ENCODE peak calls at places on chromosomes 7 and 10, in seven cellular contexts. H, O, Q, T, S, N and P are unnamed samples.

GRCh38 chr10:73848821-73849489 is 25.4 kb downstream of the CAMK2G start:
- DNase-seq in O (peak; percentile 49), N (peak; percentile 66), S (peak; percentile 87), H (peak; percentile 85), Q (peak; percentile 47), T (peak; percentile 96), P (peak; percentile 86)

GRCh38 chr7:134696261-134696660 is 49.6 kb downstream of the BPGM start:
- DNase-seq in N (no peak), T (no peak), H (no peak), O (no peak), Q (no peak), S (no peak), P (no peak)

GRCh38 chr7:98701372-98701771 is 84.3 kb downstream of the NPTX2 start:
- DNase-seq in Q (no peak), N (no peak), O (no peak), H (no peak), T (no peak), S (no peak), P (no peak)

GRCh38 chr7:24601600-24601999 is 28.3 kb downstream of the PALS2 start:
- DNase-seq in O (no peak), N (no peak), Q (no peak), T (no peak), H (no peak), S (no peak), P (no peak)

GRCh38 chr10:66167816-66168215 is 758.0 kb upstream of the LRRTM3 start:
- DNase-seq in S (no peak), Q (no peak), N (no peak), T (no peak), O (no peak), H (no peak), P (no peak)

GRCh38 chr7:116218747-116219146 is 8.4 kb downstream of the TES start:
- DNase-seq in S (no peak), T (no peak), N (no peak), H (no peak), O (no peak), Q (no peak), P (no peak)

GRCh38 chr7:93811198-93811597 is 79.4 kb downstream of the TFPI2 start:
- DNase-seq in T (no peak), S (no peak), H (no peak), Q (no peak), O (no peak), N (no peak), P (no peak)

GRCh38 chr7:47786557-47787248 is 161.6 kb downstream of the PKD1L1 start:
- DNase-seq in T (peak; percentile 55), N (peak; percentile 100), O (peak; percentile 96), Q (peak; percentile 91), H (peak; percentile 20), S (peak; percentile 80), P (peak; percentile 62)

GRCh38 chr7:110775046-110775445 is 315.9 kb upstream of the LRRN3 start:
- DNase-seq in T (no peak), N (no peak), H (no peak), O (peak; percentile 15), S (no peak), Q (no peak), P (no peak)

GRCh38 chr10:77804371-77804770 is 122.2 kb downstream of the DLG5 start:
- DNase-seq in T (no peak), N (no peak), S (no peak), H (no peak), Q (no peak), O (no peak), P (no peak)

GRCh38 chr7:158802535-158803199 is 26.6 kb downstream of the ESYT2 start:
- DNase-seq in S (no peak), H (no peak), Q (no peak), O (no peak), N (peak; percentile 99), T (no peak), P (no peak)

GRCh38 chr7:31783221-31783620 is 96.2 kb downstream of the PPP1R17 start:
- DNase-seq in Q (no peak), S (no peak), N (no peak), O (no peak), H (no peak), T (no peak), P (no peak)

GRCh38 chr7:121755818-121756501 is 117.0 kb upstream of the PTPRZ1 start:
- DNase-seq in Q (no peak), T (no peak), N (no peak), S (no peak), H (no peak), O (no peak), P (no peak)

GRCh38 chr7:157633465-157634185 is 296.8 kb downstream of the DNAJB6 start:
- DNase-seq in Q (no peak), T (no peak), O (no peak), S (no peak), H (no peak), N (no peak), P (no peak)

GRCh38 chr7:107043916-107044346 is 574 bp upstream of the PRKAR2B start:
- DNase-seq in N (no peak), Q (no peak), O (no peak), H (no peak), S (no peak), T (no peak), P (no peak)

GRCh38 chr10:70832852-70833542 is 17.2 kb downstream of the SGPL1 start:
- DNase-seq in H (no peak), N (peak; percentile 84), O (peak; percentile 55), S (no peak), T (no peak), Q (no peak), P (no peak)

GRCh38 chr7:151247611-151248176 is 800 bp downstream of the SMARCD3 start:
- DNase-seq in N (no peak), O (no peak), H (no peak), S (no peak), Q (no peak), T (no peak), P (peak; percentile 70)
- H3K4me3 ChIP-seq in N (peak overlapping the region; percentile 60), O (peak overlapping the region; percentile 73), H (peak overlapping the region; percentile 84), S (peak overlapping the region; percentile 51), Q (peak overlapping the region; percentile 70), T (peak overlapping the region; percentile 70), P (peak overlapping the region; percentile 88)

GRCh38 chr7:51189777-51190176 is 126.8 kb downstream of the COBL start:
- DNase-seq in Q (no peak), T (no peak), H (no peak), S (no peak), O (no peak), N (no peak), P (no peak)

GRCh38 chr7:51187941-51188340 is 128.7 kb downstream of the COBL start:
- DNase-seq in H (peak; percentile 32), T (no peak), O (no peak), S (peak; percentile 26), N (no peak), Q (no peak), P (peak; percentile 41)

GRCh38 chr7:51190950-51191349 is 125.7 kb downstream of the COBL start:
- DNase-seq in O (no peak), N (no peak), T (no peak), H (no peak), Q (no peak), S (no peak), P (no peak)

GRCh38 chr7:51186531-51186930 is 130.1 kb downstream of the COBL start:
- DNase-seq in T (no peak), N (no peak), S (no peak), Q (no peak), H (peak; percentile 44), O (no peak), P (peak; percentile 42)

GRCh38 chr7:51188987-51189386 is 127.6 kb downstream of the COBL start:
- DNase-seq in Q (no peak), H (no peak), O (no peak), N (no peak), T (no peak), S (no peak), P (no peak)
- H3K27ac ChIP-seq in Q (no peak overlapping the region), H (peak overlapping the region; percentile 88), O (no peak overlapping the region), N (no peak overlapping the region), T (peak overlapping the region; percentile 80), S (no peak overlapping the region), P (no peak overlapping the region)

GRCh38 chr10:117078168-117078837 is 59.8 kb downstream of the VAX1 start:
- DNase-seq in S (no peak), N (peak; percentile 85), T (no peak), H (no peak), O (no peak), Q (peak; percentile 92), P (no peak)

GRCh38 chr10:117071293-117072050 is 66.5 kb upstream of the SHTN1 start:
- DNase-seq in Q (no peak), N (peak; percentile 61), T (no peak), O (no peak), H (no peak), S (no peak), P (no peak)

GRCh38 chr10:117075064-117075463 is 63.0 kb downstream of the VAX1 start:
- DNase-seq in H (no peak), O (no peak), T (no peak), N (peak; percentile 39), S (no peak), Q (no peak), P (no peak)

DNA sequence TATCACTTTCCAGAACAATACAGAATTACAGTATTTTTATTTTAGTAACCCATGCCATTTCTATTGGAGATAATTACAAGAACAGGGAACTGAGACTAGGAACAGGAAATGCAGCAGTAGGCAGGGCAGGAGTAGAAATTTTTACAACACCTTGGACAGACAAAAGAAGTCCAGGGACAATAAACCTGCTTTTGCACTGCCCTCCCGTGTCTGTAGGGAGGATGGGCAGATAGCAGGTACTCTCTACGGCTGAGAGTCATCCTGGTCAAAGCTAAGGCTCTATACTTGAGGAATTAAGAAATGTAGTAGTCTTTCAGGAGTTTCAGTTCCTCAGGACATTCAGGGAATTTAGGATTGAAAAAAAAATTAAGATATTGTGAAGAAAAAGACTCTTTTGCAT is 63.4 kb downstream of the VAX1 start:
- DNase-seq in S (no peak), N (no peak), H (no peak), Q (peak; percentile 52), T (no peak), O (no peak), P (no peak)
- TF ChIP-seq CTCF in S (no peak), N (no peak), H (no peak), Q (peak; percentile 58), T (no peak), O (no peak), P (no peak)

GRCh38 chr10:9205558-9205957 is 1151.1 kb downstream of the GATA3 start:
- DNase-seq in S (no peak), Q (no peak), O (no peak), N (no peak), H (no peak), T (no peak), P (no peak)

GRCh38 chr10:9211228-9211627 is 1156.7 kb downstream of the GATA3 start:
- DNase-seq in T (no peak), N (no peak), Q (no peak), S (no peak), O (no peak), H (no peak), P (no peak)

GRCh38 chr10:9214618-9215017 is 1160.1 kb downstream of the GATA3 start:
- DNase-seq in T (no peak), S (no peak), H (no peak), N (no peak), Q (no peak), O (no peak), P (no peak)

GRCh38 chr10:9215121-9215520 is 1160.6 kb downstream of the GATA3 start:
- DNase-seq in S (no peak), T (no peak), N (no peak), Q (no peak), O (no peak), H (no peak), P (no peak)

GRCh38 chr10:9209105-9209798 is 1154.8 kb downstream of the GATA3 start:
- DNase-seq in T (peak; percentile 66), S (peak; percentile 42), Q (peak; percentile 33), O (peak; percentile 26), N (peak; percentile 61), H (peak; percentile 43), P (peak; percentile 41)
- H3K4me3 ChIP-seq in T (no peak overlapping the region), S (no peak overlapping the region), Q (no peak overlapping the region), O (no peak overlapping the region), N (no peak overlapping the region), H (no peak overlapping the region), P (no peak overlapping the region)